ENCODE peak calls at places on chromosome 18, in nine cellular contexts. One of them, this sample, is unnamed.

GRCh38 chr18:49768051-49768391 is 45.3 kb downstream of the ACAA2 start:
- DNase-seq in endothelial cell: peak; percentile 61
- DNase-seq in dorsolateral prefrontal cortex: peak; percentile 25
- DNase-seq in kidney epithelial cell: no peak
- DNase-seq in lung: peak; percentile 48
- DNase-seq in GM20000: no peak
- DNase-seq in HCT116: peak; percentile 62
- DNase-seq in Peyer's patch: peak; percentile 74
- DNase-seq in pancreas: peak; percentile 27
- DNase-seq in this sample: peak; percentile 32

GRCh38 chr18:5890261-5890605 is 5.1 kb downstream of the TMEM200C start:
- DNase-seq in endothelial cell: no peak
- DNase-seq in dorsolateral prefrontal cortex: no peak
- DNase-seq in kidney epithelial cell: no peak
- DNase-seq in lung: no peak
- DNase-seq in GM20000: no peak
- DNase-seq in HCT116: no peak
- DNase-seq in Peyer's patch: no peak
- DNase-seq in pancreas: peak; percentile 26
- DNase-seq in this sample: no peak

GRCh38 chr18:41324934-41325333 is 630.1 kb upstream of the PIK3C3 start:
- DNase-seq in endothelial cell: no peak
- DNase-seq in dorsolateral prefrontal cortex: no peak
- DNase-seq in kidney epithelial cell: no peak
- DNase-seq in lung: no peak
- DNase-seq in GM20000: no peak
- DNase-seq in HCT116: no peak
- DNase-seq in Peyer's patch: no peak
- DNase-seq in pancreas: no peak
- DNase-seq in this sample: no peak

GRCh38 chr18:61605376-61606067 is 272.3 kb downstream of the CDH20 start:
- DNase-seq in endothelial cell: no peak
- DNase-seq in dorsolateral prefrontal cortex: no peak
- DNase-seq in kidney epithelial cell: no peak
- DNase-seq in lung: no peak
- DNase-seq in GM20000: no peak
- DNase-seq in HCT116: no peak
- DNase-seq in Peyer's patch: no peak
- DNase-seq in pancreas: no peak
- DNase-seq in this sample: no peak

GRCh38 chr18:28794459-28795245 is 617.7 kb upstream of the CDH2 start:
- DNase-seq in endothelial cell: no peak
- DNase-seq in dorsolateral prefrontal cortex: no peak
- DNase-seq in kidney epithelial cell: peak; percentile 12
- DNase-seq in lung: no peak
- DNase-seq in GM20000: no peak
- DNase-seq in HCT116: no peak
- DNase-seq in Peyer's patch: no peak
- DNase-seq in pancreas: no peak
- DNase-seq in this sample: no peak

GRCh38 chr18:63951302-63951705 is 2.2 kb downstream of the HMSD start:
- DNase-seq in endothelial cell: no peak
- DNase-seq in dorsolateral prefrontal cortex: no peak
- DNase-seq in kidney epithelial cell: no peak
- DNase-seq in lung: no peak
- DNase-seq in GM20000: peak; percentile 49
- DNase-seq in HCT116: no peak
- DNase-seq in Peyer's patch: no peak
- DNase-seq in pancreas: no peak
- DNase-seq in this sample: no peak

GRCh38 chr18:3585656-3586509 is 135.9 kb downstream of the TGIF1 start:
- DNase-seq in endothelial cell: peak; percentile 85
- DNase-seq in dorsolateral prefrontal cortex: peak; percentile 69
- DNase-seq in kidney epithelial cell: no peak
- DNase-seq in lung: peak; percentile 86
- DNase-seq in GM20000: peak; percentile 57
- DNase-seq in HCT116: peak; percentile 91
- DNase-seq in Peyer's patch: peak; percentile 85
- DNase-seq in pancreas: peak; percentile 72
- DNase-seq in this sample: peak; percentile 73

GRCh38 chr18:63307555-63308200 is 11.9 kb downstream of the BCL2 start:
- DNase-seq in endothelial cell: no peak
- DNase-seq in dorsolateral prefrontal cortex: no peak
- DNase-seq in kidney epithelial cell: no peak
- DNase-seq in lung: no peak
- DNase-seq in GM20000: no peak
- DNase-seq in HCT116: no peak
- DNase-seq in Peyer's patch: no peak
- DNase-seq in pancreas: no peak
- DNase-seq in this sample: no peak

GRCh38 chr18:28287146-28287545 is 110.2 kb upstream of the CDH2 start:
- DNase-seq in endothelial cell: no peak
- DNase-seq in dorsolateral prefrontal cortex: no peak
- DNase-seq in kidney epithelial cell: no peak
- DNase-seq in lung: no peak
- DNase-seq in GM20000: no peak
- DNase-seq in HCT116: no peak
- DNase-seq in Peyer's patch: no peak
- DNase-seq in pancreas: no peak
- DNase-seq in this sample: no peak

GRCh38 chr18:1488394-1488793 is 583.7 kb downstream of the ADCYAP1 start:
- DNase-seq in endothelial cell: no peak
- DNase-seq in dorsolateral prefrontal cortex: no peak
- DNase-seq in kidney epithelial cell: no peak
- DNase-seq in lung: no peak
- DNase-seq in GM20000: no peak
- DNase-seq in HCT116: no peak
- DNase-seq in Peyer's patch: no peak
- DNase-seq in pancreas: no peak
- DNase-seq in this sample: no peak

GRCh38 chr18:58533771-58534170 is 95.1 kb downstream of the ALPK2 start:
- DNase-seq in endothelial cell: no peak
- DNase-seq in dorsolateral prefrontal cortex: no peak
- DNase-seq in kidney epithelial cell: no peak
- DNase-seq in lung: no peak
- DNase-seq in GM20000: no peak
- DNase-seq in HCT116: no peak
- DNase-seq in Peyer's patch: no peak
- DNase-seq in pancreas: no peak
- DNase-seq in this sample: no peak

GRCh38 chr18:10140461-10140911 is 226.7 kb downstream of the VAPA start:
- DNase-seq in endothelial cell: no peak
- DNase-seq in dorsolateral prefrontal cortex: no peak
- DNase-seq in kidney epithelial cell: no peak
- DNase-seq in lung: no peak
- DNase-seq in GM20000: no peak
- DNase-seq in HCT116: no peak
- DNase-seq in Peyer's patch: no peak
- DNase-seq in pancreas: no peak
- DNase-seq in this sample: no peak

GRCh38 chr18:53426656-53427055 is 797.8 kb downstream of the MBD2 start:
- DNase-seq in endothelial cell: no peak
- DNase-seq in dorsolateral prefrontal cortex: peak; percentile 14
- DNase-seq in kidney epithelial cell: no peak
- DNase-seq in lung: no peak
- DNase-seq in GM20000: no peak
- DNase-seq in HCT116: no peak
- DNase-seq in Peyer's patch: no peak
- DNase-seq in pancreas: no peak
- DNase-seq in this sample: no peak

GRCh38 chr18:52287151-52287550 is 52.8 kb upstream of the DCC start:
- DNase-seq in endothelial cell: no peak
- DNase-seq in dorsolateral prefrontal cortex: no peak
- DNase-seq in kidney epithelial cell: peak; percentile 10
- DNase-seq in lung: no peak
- DNase-seq in GM20000: no peak
- DNase-seq in HCT116: no peak
- DNase-seq in Peyer's patch: no peak
- DNase-seq in pancreas: no peak
- DNase-seq in this sample: no peak

GRCh38 chr18:55433688-55434087 is 154.3 kb downstream of the TCF4 start:
- DNase-seq in endothelial cell: no peak
- DNase-seq in dorsolateral prefrontal cortex: no peak
- DNase-seq in kidney epithelial cell: no peak
- DNase-seq in lung: no peak
- DNase-seq in GM20000: no peak
- DNase-seq in HCT116: no peak
- DNase-seq in Peyer's patch: no peak
- DNase-seq in pancreas: no peak
- DNase-seq in this sample: no peak

GRCh38 chr18:27656167-27656778 is 471.2 kb upstream of the CHST9 start:
- DNase-seq in endothelial cell: no peak
- DNase-seq in dorsolateral prefrontal cortex: no peak
- DNase-seq in kidney epithelial cell: peak; percentile 85
- DNase-seq in lung: no peak
- DNase-seq in GM20000: no peak
- DNase-seq in HCT116: no peak
- DNase-seq in Peyer's patch: no peak
- DNase-seq in pancreas: no peak
- DNase-seq in this sample: no peak

DNA sequence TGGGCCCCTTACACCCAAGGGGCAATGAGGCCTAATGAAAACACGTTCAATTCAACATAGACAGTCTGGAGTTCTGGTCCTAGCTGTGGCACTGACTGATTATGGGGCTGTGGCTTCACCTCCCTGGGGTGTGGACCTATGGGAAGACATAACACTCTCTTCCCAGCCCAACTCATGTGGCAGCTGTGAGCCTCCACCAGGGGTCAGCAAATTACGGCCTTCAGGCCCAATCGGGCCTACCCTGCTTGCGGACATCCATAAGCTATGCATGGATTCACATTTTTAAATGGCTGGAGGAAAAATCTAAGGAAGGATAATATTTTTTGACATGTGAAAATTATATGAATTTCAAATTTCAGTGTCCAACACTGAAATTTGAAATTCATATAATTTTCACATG is 101.3 kb downstream of the LOXHD1 start:
- DNase-seq in endothelial cell: peak; percentile 71
- DNase-seq in dorsolateral prefrontal cortex: peak; percentile 72
- DNase-seq in kidney epithelial cell: no peak
- DNase-seq in lung: no peak
- DNase-seq in GM20000: peak; percentile 65
- DNase-seq in HCT116: peak; percentile 32
- DNase-seq in Peyer's patch: no peak
- DNase-seq in pancreas: no peak
- DNase-seq in this sample: peak; percentile 11
- TF ChIP-seq CTCF in endothelial cell: peak; percentile 72
- TF ChIP-seq CTCF in dorsolateral prefrontal cortex: peak; percentile 58
- TF ChIP-seq CTCF in kidney epithelial cell: peak; percentile 39
- TF ChIP-seq CTCF in lung: peak; percentile 47
- TF ChIP-seq CTCF in GM20000: no peak
- TF ChIP-seq CTCF in HCT116: peak; percentile 80
- TF ChIP-seq CTCF in Peyer's patch: peak; percentile 6
- TF ChIP-seq CTCF in pancreas: no peak
- TF ChIP-seq CTCF in this sample: peak; percentile 66

DNA sequence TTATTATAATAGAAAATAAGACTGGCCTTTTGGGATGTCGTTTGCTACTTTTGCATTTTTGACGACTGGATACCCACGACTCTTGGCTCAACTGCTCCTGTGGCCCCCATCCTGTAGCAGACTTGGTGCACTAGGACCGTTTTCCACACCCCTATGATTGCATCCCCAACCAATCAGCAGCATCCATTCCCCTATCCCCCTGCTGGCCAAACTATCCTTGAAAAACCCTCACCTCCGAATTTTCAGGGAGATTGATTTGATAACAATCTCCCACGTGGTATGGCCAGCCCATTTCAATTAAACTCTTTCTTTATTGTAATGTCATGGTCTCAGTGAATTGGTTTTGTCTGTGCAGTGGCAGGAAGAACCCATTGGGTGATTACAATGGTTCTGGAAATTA is 37.9 kb upstream of the TTR start:
- DNase-seq in endothelial cell: no peak
- DNase-seq in dorsolateral prefrontal cortex: no peak
- DNase-seq in kidney epithelial cell: no peak
- DNase-seq in lung: no peak
- DNase-seq in GM20000: no peak
- DNase-seq in HCT116: peak; percentile 13
- DNase-seq in Peyer's patch: no peak
- DNase-seq in pancreas: no peak
- DNase-seq in this sample: no peak
- TF ChIP-seq CTCF in endothelial cell: peak; percentile 33
- TF ChIP-seq CTCF in dorsolateral prefrontal cortex: no peak
- TF ChIP-seq CTCF in kidney epithelial cell: peak; percentile 21
- TF ChIP-seq CTCF in lung: no peak
- TF ChIP-seq CTCF in GM20000: no peak
- TF ChIP-seq CTCF in HCT116: peak; percentile 39
- TF ChIP-seq CTCF in Peyer's patch: no peak
- TF ChIP-seq CTCF in pancreas: no peak
- TF ChIP-seq CTCF in this sample: no peak

GRCh38 chr18:9055185-9055584 is 47.3 kb upstream of the NDUFV2 start:
- DNase-seq in endothelial cell: no peak
- DNase-seq in dorsolateral prefrontal cortex: no peak
- DNase-seq in kidney epithelial cell: peak; percentile 55
- DNase-seq in lung: no peak
- DNase-seq in GM20000: peak; percentile 27
- DNase-seq in HCT116: peak; percentile 40
- DNase-seq in Peyer's patch: no peak
- DNase-seq in pancreas: no peak
- DNase-seq in this sample: no peak
- TF ChIP-seq CTCF in endothelial cell: no peak
- TF ChIP-seq CTCF in dorsolateral prefrontal cortex: peak; percentile 52
- TF ChIP-seq CTCF in kidney epithelial cell: no peak
- TF ChIP-seq CTCF in lung: no peak
- TF ChIP-seq CTCF in GM20000: no peak
- TF ChIP-seq CTCF in HCT116: peak; percentile 45
- TF ChIP-seq CTCF in Peyer's patch: peak; percentile 10
- TF ChIP-seq CTCF in pancreas: no peak
- TF ChIP-seq CTCF in this sample: peak; percentile 42

DNA sequence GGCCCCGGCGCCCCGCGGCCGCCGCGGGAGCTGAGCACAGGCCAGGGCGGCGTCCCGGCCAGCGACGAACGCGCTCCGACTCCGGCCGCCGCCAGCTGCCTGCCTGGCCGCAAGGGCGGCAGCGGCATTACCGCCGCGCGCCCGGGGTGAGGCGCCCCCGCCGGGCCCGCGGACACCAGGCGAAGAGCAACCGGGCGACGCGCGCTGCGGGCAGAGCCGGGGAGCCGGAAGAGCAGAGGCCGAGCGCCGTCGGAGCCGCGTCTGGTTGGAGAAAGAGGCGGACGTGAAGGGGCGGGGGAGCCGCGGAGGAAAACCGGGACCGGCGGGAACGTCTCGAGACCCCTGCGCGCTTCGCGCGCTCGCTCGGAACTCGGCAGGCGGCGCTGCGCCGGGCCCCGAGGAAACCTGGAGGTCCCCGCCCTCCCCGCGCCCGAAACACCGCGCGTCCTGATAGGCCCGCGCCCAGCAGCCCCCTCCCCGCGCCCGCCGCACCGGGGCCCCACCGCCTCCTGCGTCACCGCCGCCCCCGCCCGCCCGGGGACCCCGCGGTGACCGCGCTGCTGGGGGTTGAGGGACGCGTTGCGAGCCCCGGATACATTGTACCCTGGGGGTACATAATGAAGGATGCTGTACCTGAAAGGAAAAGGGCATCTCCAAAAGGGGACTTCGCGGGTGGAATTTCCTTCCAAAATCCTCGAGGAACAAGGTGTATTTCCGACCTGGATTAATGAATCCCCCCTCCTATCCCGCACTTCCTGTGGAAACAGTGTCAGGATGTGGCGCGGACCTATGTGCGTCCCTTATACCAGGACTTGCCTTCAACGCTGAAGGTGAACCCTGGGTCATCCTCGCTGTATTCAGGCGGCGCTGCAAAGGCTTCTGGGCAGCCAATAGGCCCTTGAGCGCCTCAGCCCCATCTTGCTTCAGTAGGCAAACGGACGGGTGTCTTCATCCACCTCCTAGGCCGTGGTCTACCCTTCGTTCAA is 1.0 kb upstream of the B4GALT6 start:
- DNase-seq in endothelial cell: peak; percentile 81
- DNase-seq in dorsolateral prefrontal cortex: peak; percentile 72
- DNase-seq in kidney epithelial cell: no peak
- DNase-seq in lung: peak; percentile 55
- DNase-seq in GM20000: peak; percentile 94
- DNase-seq in HCT116: peak; percentile 44
- DNase-seq in Peyer's patch: peak; percentile 86
- DNase-seq in pancreas: peak; percentile 72
- DNase-seq in this sample: peak; percentile 62
- TF ChIP-seq CTCF in endothelial cell: no peak
- TF ChIP-seq CTCF in dorsolateral prefrontal cortex: peak; percentile 23
- TF ChIP-seq CTCF in kidney epithelial cell: peak; percentile 32
- TF ChIP-seq CTCF in lung: peak; percentile 1
- TF ChIP-seq CTCF in GM20000: peak; percentile 40
- TF ChIP-seq CTCF in HCT116: peak; percentile 28
- TF ChIP-seq CTCF in Peyer's patch: peak; percentile 73
- TF ChIP-seq CTCF in pancreas: no peak
- TF ChIP-seq CTCF in this sample: peak; percentile 66